ENCODE peak calls at places on chromosomes 13 and 19, in four cellular contexts. F is memory B cell, X is T-helper 9 cell, A is GM12891. K is an unnamed sample.

GRCh38 chr19:748274-748598 is 2.7 kb upstream of the MISP start:
- DNase-seq in F (no peak), A (no peak), X (no peak), K (peak)

GRCh38 chr19:19224852-19225494 is 13.2 kb downstream of the NCAN start:
- DNase-seq in X (peak), A (peak), F (peak), K (peak)

GRCh38 chr13:40652588-40652940 is 13.9 kb downstream of the FOXO1 start:
- DNase-seq in F (no peak), X (no peak), A (no peak), K (no peak)

GRCh38 chr19:19214892-19215291 is 3.1 kb downstream of the NCAN start:
- DNase-seq in A (no peak), F (no peak), X (no peak), K (peak)

GRCh38 chr13:39111145-39111544 is 72.9 kb downstream of the NHLRC3 start:
- DNase-seq in A (no peak), F (no peak), X (no peak), K (no peak)

GRCh38 chr13:112727581-112727980 is 37.7 kb downstream of the ATP11A start:
- DNase-seq in X (no peak), A (no peak), F (no peak), K (no peak)

GRCh38 chr19:47518139-47518538 is 3.3 kb upstream of the NAPA start:
- DNase-seq in F (no peak), A (no peak), X (no peak), K (no peak)

GRCh38 chr19:41013359-41013758 is 22.3 kb downstream of the CYP2B6 start:
- DNase-seq in X (no peak), A (no peak), F (no peak), K (no peak)

GRCh38 chr13:79353698-79354097 is 52.4 kb downstream of the RBM26 start:
- DNase-seq in X (no peak), A (no peak), F (no peak), K (no peak)

GRCh38 chr13:62879071-62879470 is 1463.4 kb upstream of the PCDH20 start:
- DNase-seq in A (no peak), X (no peak), F (no peak), K (no peak)

GRCh38 chr19:52190679-52191293 is 934 bp downstream of the PPP2R1A start:
- DNase-seq in A (no peak), F (peak), X (no peak), K (no peak)

GRCh38 chr19:896999-897398 is 3.7 kb downstream of the RNU6-9 start:
- DNase-seq in F (no peak), A (no peak), X (no peak), K (no peak)

GRCh38 chr19:45103200-45103624 is 10.2 kb downstream of the PPP1R37 start:
- DNase-seq in F (peak), X (no peak), A (no peak), K (no peak)

GRCh38 chr13:51793570-51794273 is 10.2 kb downstream of the DHRS12 start:
- DNase-seq in F (peak), X (no peak), A (no peak), K (peak)

GRCh38 chr19:372306-372890 is 27.8 kb upstream of the MIER2 start:
- DNase-seq in X (no peak), A (no peak), F (no peak), K (peak)

GRCh38 chr19:16389848-16390247 is 65.2 kb downstream of the KLF2 start:
- DNase-seq in A (no peak), X (no peak), F (no peak), K (no peak)

GRCh38 chr19:13095934-13096890 is 6.4 kb downstream of the LYL1 start:
- DNase-seq in F (peak), A (no peak), X (no peak), K (peak)

GRCh38 chr13:33123066-33123940 is 107.1 kb downstream of the KL start:
- DNase-seq in A (no peak), F (no peak), X (no peak), K (no peak)

GRCh38 chr13:51921790-51922740 is 60.3 kb downstream of the CCDC70 start:
- DNase-seq in X (no peak), F (no peak), A (no peak), K (no peak)

GRCh38 chr13:98372886-98373285 is 195.8 kb upstream of the RNF113B start:
- DNase-seq in X (no peak), A (no peak), F (no peak), K (no peak)

GRCh38 chr19:6682607-6683128 is 12.7 kb upstream of the TNFSF14 start:
- DNase-seq in A (no peak), F (no peak), X (no peak), K (no peak)

GRCh38 chr13:59545007-59545406 is 618.7 kb downstream of the DIAPH3 start:
- DNase-seq in X (no peak), F (no peak), A (no peak), K (no peak)

GRCh38 chr13:109204252-109204651 is 574.8 kb downstream of the MYO16 start:
- DNase-seq in F (no peak), X (no peak), A (no peak), K (no peak)

GRCh38 chr13:109275848-109276247 is 510.5 kb downstream of the IRS2 start:
- DNase-seq in A (no peak), F (no peak), X (no peak), K (peak)

K was measured in hepatocyte.